ENCODE peak calls at places on chromosomes 4 and X, in six cellular contexts. F is transverse colon, Y is PC-3, V is heart left ventricle, M is HCT116, K is hepatocyte. A is an unnamed sample.

GRCh38 chrX:70174754-70175153 is 2.5 kb upstream of the DGAT2L6 start:
- DNase-seq in F (no peak), Y (peak; percentile 48), V (no peak), M (no peak), K (no peak), A (no peak)

GRCh38 chr4:148061795-148062194 is 329.9 kb downstream of the ARHGAP10 start:
- DNase-seq in F (no peak), Y (no peak), V (no peak), M (no peak), K (no peak), A (no peak)

GRCh38 chrX:133921764-133922389 is 63.5 kb downstream of the GPC3 start:
- DNase-seq in F (peak; percentile 67), Y (peak; percentile 50), V (no peak), M (peak; percentile 50), K (peak; percentile 28), A (peak; percentile 22)

GRCh38 chr4:154779362-154779947 is 1.6 kb upstream of the RBM46 start:
- DNase-seq in F (no peak), Y (peak; percentile 49), V (no peak), M (peak; percentile 35), K (peak; percentile 57), A (peak; percentile 4)

GRCh38 chr4:162157241-162157640 is 6.6 kb downstream of the FSTL5 start:
- DNase-seq in F (no peak), Y (no peak), V (no peak), M (no peak), K (no peak), A (no peak)

GRCh38 chr4:77025643-77026321 is 50.0 kb downstream of the CCNI start:
- DNase-seq in F (no peak), Y (no peak), V (no peak), M (no peak), K (no peak), A (no peak)

GRCh38 chrX:123424546-123424945 is 240.5 kb downstream of the GRIA3 start:
- DNase-seq in F (no peak), Y (peak; percentile 91), V (no peak), M (no peak), K (no peak), A (no peak)

GRCh38 chr4:40335508-40335860 is 351 bp downstream of the CHRNA9 start:
- DNase-seq in F (no peak), Y (peak; percentile 24), V (no peak), M (no peak), K (no peak), A (no peak)

GRCh38 chr4:186342582-186342981 is 76.6 kb downstream of the F11 start:
- DNase-seq in F (no peak), Y (peak; percentile 50), V (no peak), M (no peak), K (no peak), A (no peak)

GRCh38 chr4:142281999-142282398 is 564.1 kb downstream of the INPP4B start:
- DNase-seq in F (no peak), Y (peak; percentile 15), V (no peak), M (no peak), K (no peak), A (no peak)

GRCh38 chrX:14697453-14697852 is 168.1 kb downstream of the GLRA2 start:
- DNase-seq in F (peak; percentile 48), Y (peak; percentile 69), V (no peak), M (peak; percentile 34), K (peak; percentile 13), A (peak; percentile 18)

GRCh38 chrX:20217279-20217678 is 49.4 kb downstream of the RPS6KA3 start:
- DNase-seq in F (no peak), Y (peak; percentile 84), V (no peak), M (peak; percentile 16), K (peak; percentile 7), A (no peak)

GRCh38 chr4:8342651-8343050 is 73.1 kb downstream of the HTRA3 start:
- DNase-seq in F (no peak), Y (no peak), V (no peak), M (no peak), K (no peak), A (no peak)

GRCh38 chr4:123381996-123382395 is 14.6 kb upstream of the SPRY1 start:
- DNase-seq in F (no peak), Y (no peak), V (no peak), M (no peak), K (no peak), A (no peak)

GRCh38 chr4:107916623-107917022 is 14.7 kb upstream of the CYP2U1 start:
- DNase-seq in F (no peak), Y (no peak), V (no peak), M (no peak), K (no peak), A (no peak)

GRCh38 chr4:110963621-110964020 is 340.7 kb upstream of the PITX2 start:
- DNase-seq in F (no peak), Y (no peak), V (no peak), M (no peak), K (no peak), A (no peak)

GRCh38 chrX:153862369-153863250 is 23.4 kb downstream of the L1CAM start:
- DNase-seq in F (no peak), Y (no peak), V (no peak), M (no peak), K (no peak), A (no peak)

GRCh38 chr4:183770900-183771299 is 111.8 kb downstream of the TRAPPC11 start:
- DNase-seq in F (no peak), Y (no peak), V (no peak), M (no peak), K (no peak), A (no peak)

GRCh38 chr4:75849459-75849858 is 52.8 kb downstream of the PPEF2 start:
- DNase-seq in F (no peak), Y (no peak), V (no peak), M (no peak), K (no peak), A (no peak)

GRCh38 chr4:155473420-155474095 is 96.8 kb upstream of the MAP9 start:
- DNase-seq in F (no peak), Y (peak; percentile 46), V (no peak), M (no peak), K (no peak), A (no peak)

GRCh38 chr4:61320154-61320553 is 120.0 kb downstream of the ADGRL3 start:
- DNase-seq in F (no peak), Y (peak; percentile 29), V (no peak), M (no peak), K (no peak), A (no peak)

GRCh38 chr4:143127621-143128020 is 57.1 kb upstream of the USP38 start:
- DNase-seq in F (no peak), Y (no peak), V (no peak), M (no peak), K (no peak), A (no peak)

GRCh38 chr4:38600575-38600974 is 63.4 kb upstream of the KLF3 start:
- DNase-seq in F (no peak), Y (no peak), V (no peak), M (no peak), K (no peak), A (no peak)

GRCh38 chr4:6750302-6751221 is 32.0 kb upstream of the KIAA0232 start:
- DNase-seq in F (peak; percentile 69), Y (peak; percentile 61), V (no peak), M (no peak), K (peak; percentile 9), A (no peak)

GRCh38 chrX:45885931-45886330 is 659.3 kb downstream of the ZNF674 start:
- DNase-seq in F (no peak), Y (no peak), V (no peak), M (no peak), K (no peak), A (no peak)

GRCh38 chr4:98261291-98262271 is at the start of gene RAP1GDS1:
- DNase-seq in F (peak; percentile 41), Y (peak; percentile 52), V (peak; percentile 74), M (peak; percentile 22), K (peak; percentile 66), A (no peak)

GRCh38 chr4:153488006-153488718 is 22.0 kb downstream of the TMEM131L start:
- DNase-seq in F (peak; percentile 37), Y (no peak), V (no peak), M (no peak), K (no peak), A (no peak)

GRCh38 chr4:886244-886643 is 45.9 kb downstream of the GAK start:
- DNase-seq in F (no peak), Y (no peak), V (no peak), M (no peak), K (no peak), A (no peak)

GRCh38 chr4:883377-884095 is 48.6 kb downstream of the GAK start:
- DNase-seq in F (no peak), Y (no peak), V (no peak), M (no peak), K (no peak), A (no peak)

GRCh38 chr4:887034-887763 is 44.9 kb downstream of the GAK start:
- DNase-seq in F (no peak), Y (no peak), V (no peak), M (no peak), K (no peak), A (no peak)

GRCh38 chr4:884259-884658 is 47.9 kb downstream of the GAK start:
- DNase-seq in F (no peak), Y (no peak), V (no peak), M (no peak), K (no peak), A (no peak)

DNA sequence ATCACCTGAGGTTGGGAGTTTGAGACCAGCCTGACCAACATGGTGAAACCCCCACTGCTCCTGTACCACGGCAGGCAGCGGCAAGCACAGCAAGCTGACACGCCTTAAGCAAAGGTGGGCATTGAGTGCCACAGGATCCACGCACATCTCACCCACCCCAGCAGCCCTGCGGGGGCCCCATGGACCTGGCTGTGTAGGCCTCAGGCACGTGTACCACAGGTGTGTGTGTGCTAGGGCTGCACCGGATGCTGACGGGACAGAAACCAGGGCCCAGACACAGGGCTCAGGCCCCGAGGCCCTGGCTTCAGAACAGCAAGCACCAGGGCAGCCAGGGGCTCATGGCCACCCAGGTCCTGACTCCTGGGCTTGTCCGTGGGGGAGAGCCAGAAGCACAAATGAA is 46.8 kb downstream of the GAK start:
- DNase-seq in F (no peak), Y (no peak), V (no peak), M (no peak), K (no peak), A (no peak)
- H3K36me3 ChIP-seq in F (peaks cover 56% of the 10 kb centered on the region), Y (peaks cover 5% of the 10 kb centered on the region), V (peaks cover 51% of the 10 kb centered on the region), M (peaks cover 7% of the 10 kb centered on the region), K (no peaks in the 10 kb centered on the region), A (peaks cover 33% of the 10 kb centered on the region)

DNA sequence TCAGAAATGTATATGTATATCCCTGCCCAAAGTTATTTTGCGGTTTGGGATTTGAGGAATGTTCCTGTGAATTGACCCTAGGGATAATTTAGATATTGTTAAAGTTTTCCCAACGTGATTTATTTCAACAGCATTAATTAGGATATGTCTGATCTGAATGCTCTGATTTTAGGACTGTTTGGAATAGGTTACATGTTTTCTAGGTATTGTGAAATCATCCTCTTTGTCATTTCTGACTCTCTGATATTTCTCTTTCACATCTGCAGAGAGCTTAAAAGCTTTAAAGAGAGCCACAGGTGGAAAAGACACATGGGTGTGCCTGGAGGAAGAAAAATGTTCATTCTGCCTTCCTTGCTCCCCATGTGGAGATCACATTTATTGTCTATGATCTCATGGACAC is 5.1 kb downstream of the GPR101 start:
- DNase-seq in F (no peak), Y (no peak), V (no peak), M (no peak), K (no peak), A (no peak)
- H3K27me3 ChIP-seq in F (peaks cover 35% of the 10 kb centered on the region), Y (peaks cover 45% of the 10 kb centered on the region), V (peaks cover 76% of the 10 kb centered on the region), M (peaks cover 2% of the 10 kb centered on the region), K (peaks cover 51% of the 10 kb centered on the region), A (peaks cover 42% of the 10 kb centered on the region)

GRCh38 chr4:165656399-165656798 is 216.6 kb upstream of the TLL1 start:
- DNase-seq in F (no peak), Y (no peak), V (no peak), M (no peak), K (no peak), A (no peak)
- H3K4me3 ChIP-seq in F (no peak overlapping the region), Y (no peak overlapping the region), V (no peak overlapping the region), M (no peak overlapping the region), K (no peak overlapping the region), A (no peak overlapping the region)

GRCh38 chrX:1475881-1476280 is 23.2 kb upstream of the ASMTL start:
- DNase-seq in F (no peak), Y (no peak), V (no peak), M (no peak), K (no peak), A (no peak)
- H3K36me3 ChIP-seq in F (no peaks in the 10 kb centered on the region), Y (no peaks in the 10 kb centered on the region), V (no peaks in the 10 kb centered on the region), M (no peaks in the 10 kb centered on the region), K (no peaks in the 10 kb centered on the region), A (no peaks in the 10 kb centered on the region)

A was measured in iPS DF 6.9.